ENCODE peak calls at places on chromosomes 5 and 9, in four cellular contexts. E is head of caudate nucleus, K is psoas muscle, I is GM13976. D is an unnamed sample.

GRCh38 chr9:37002036-37002412 is 32.0 kb downstream of the PAX5 start:
- DNase-seq in E (no peak), K (no peak), I (no peak), D (no peak)

GRCh38 chr5:172283862-172284274 is 304 bp upstream of the UBTD2 start:
- DNase-seq in E (peak; percentile 90), K (peak; percentile 91), I (peak; percentile 96), D (peak; percentile 86)

GRCh38 chr5:137622850-137623249 is 113.0 kb downstream of the KLHL3 start:
- DNase-seq in E (peak; percentile 86), K (peak; percentile 92), I (no peak), D (no peak)

GRCh38 chr9:34651876-34652602 is at the start of gene IL11RA:
- DNase-seq in E (peak; percentile 78), K (peak; percentile 96), I (no peak), D (no peak)

GRCh38 chr9:101705135-101705661 is 33.2 kb downstream of the GRIN3A start:
- DNase-seq in E (peak; percentile 56), K (peak; percentile 44), I (no peak), D (no peak)

GRCh38 chr5:17157916-17158529 is 59.4 kb upstream of the BASP1 start:
- DNase-seq in E (no peak), K (no peak), I (no peak), D (no peak)

GRCh38 chr5:7494446-7495132 is 98.7 kb downstream of the ADCY2 start:
- DNase-seq in E (no peak), K (peak; percentile 72), I (no peak), D (no peak)

GRCh38 chr5:68232272-68232671 is 16.7 kb downstream of the PIK3R1 start:
- DNase-seq in E (no peak), K (no peak), I (no peak), D (no peak)

GRCh38 chr5:167155387-167156051 is 1135.9 kb upstream of the WWC1 start:
- DNase-seq in E (no peak), K (no peak), I (no peak), D (no peak)

GRCh38 chr9:124024107-124024506 is 12.5 kb downstream of the LHX2 start:
- DNase-seq in E (no peak), K (no peak), I (no peak), D (no peak)

GRCh38 chr9:9003184-9003583 is 1203.6 kb upstream of the DMAC1 start:
- DNase-seq in E (peak; percentile 42), K (no peak), I (no peak), D (no peak)

GRCh38 chr9:27473135-27473534 is 51.0 kb upstream of the IFNK start:
- DNase-seq in E (peak; percentile 51), K (peak; percentile 81), I (no peak), D (no peak)

GRCh38 chr5:35618297-35618636 is 604 bp downstream of the SPEF2 start:
- DNase-seq in E (no peak), K (no peak), I (no peak), D (no peak)

GRCh38 chr9:76441551-76442322 is 17.2 kb upstream of the GCNT1 start:
- DNase-seq in E (no peak), K (no peak), I (peak; percentile 47), D (peak; percentile 27)

GRCh38 chr5:99019812-99020697 is 91.2 kb upstream of the CHD1 start:
- DNase-seq in E (no peak), K (no peak), I (no peak), D (no peak)

GRCh38 chr5:148912146-148912545 is 85.7 kb downstream of the ADRB2 start:
- DNase-seq in E (no peak), K (no peak), I (no peak), D (no peak)

GRCh38 chr5:53170748-53171349 is 61.3 kb upstream of the MOCS2 start:
- DNase-seq in E (peak; percentile 10), K (no peak), I (peak; percentile 15), D (peak; percentile 19)

GRCh38 chr5:3100921-3101551 is 349.6 kb upstream of the IRX2 start:
- DNase-seq in E (no peak), K (no peak), I (no peak), D (no peak)

GRCh38 chr5:2776338-2777302 is 25.1 kb upstream of the IRX2 start:
- DNase-seq in E (no peak), K (no peak), I (no peak), D (no peak)

GRCh38 chr5:112689510-112689909 is 48.2 kb upstream of the APC start:
- DNase-seq in E (no peak), K (no peak), I (no peak), D (no peak)

GRCh38 chr5:152335461-152335860 is 69.6 kb downstream of the NMUR2 start:
- DNase-seq in E (no peak), K (no peak), I (no peak), D (no peak)

D was measured in T-helper 2 cell.